ENCODE peak calls at places on chromosome 6, in seven cellular contexts. One of them, this sample, is unnamed.

GRCh38 chr6:31114970-31115849 is 610 bp downstream of the PSORS1C1 start:
- DNase-seq in IMR-90: peak; percentile 42
- DNase-seq in HFFc6: peak; percentile 62
- DNase-seq in AG09319: no peak
- DNase-seq in cardiac muscle cell: peak; percentile 65
- DNase-seq in AG10803: peak; percentile 76
- DNase-seq in neural crest cell: no peak
- DNase-seq in this sample: no peak

GRCh38 chr6:71181565-71181964 is 107.0 kb upstream of the OGFRL1 start:
- DNase-seq in IMR-90: peak; percentile 87
- DNase-seq in HFFc6: peak; percentile 77
- DNase-seq in AG09319: peak; percentile 43
- DNase-seq in cardiac muscle cell: peak; percentile 92
- DNase-seq in AG10803: peak; percentile 94
- DNase-seq in neural crest cell: no peak
- DNase-seq in this sample: no peak

GRCh38 chr6:129507059-129507807 is 202.7 kb downstream of the ARHGAP18 start:
- DNase-seq in IMR-90: no peak
- DNase-seq in HFFc6: no peak
- DNase-seq in AG09319: no peak
- DNase-seq in cardiac muscle cell: no peak
- DNase-seq in AG10803: no peak
- DNase-seq in neural crest cell: no peak
- DNase-seq in this sample: no peak

GRCh38 chr6:28657756-28658465 is 132.2 kb downstream of the GPX5 start:
- DNase-seq in IMR-90: peak; percentile 69
- DNase-seq in HFFc6: peak; percentile 57
- DNase-seq in AG09319: no peak
- DNase-seq in cardiac muscle cell: peak; percentile 74
- DNase-seq in AG10803: peak; percentile 58
- DNase-seq in neural crest cell: peak; percentile 65
- DNase-seq in this sample: peak; percentile 70

GRCh38 chr6:3196770-3197169 is 30.7 kb downstream of the TUBB2B start:
- DNase-seq in IMR-90: no peak
- DNase-seq in HFFc6: no peak
- DNase-seq in AG09319: no peak
- DNase-seq in cardiac muscle cell: no peak
- DNase-seq in AG10803: no peak
- DNase-seq in neural crest cell: no peak
- DNase-seq in this sample: no peak

GRCh38 chr6:94144807-94145206 is 725.4 kb upstream of the EPHA7 start:
- DNase-seq in IMR-90: no peak
- DNase-seq in HFFc6: no peak
- DNase-seq in AG09319: no peak
- DNase-seq in cardiac muscle cell: no peak
- DNase-seq in AG10803: no peak
- DNase-seq in neural crest cell: no peak
- DNase-seq in this sample: no peak

GRCh38 chr6:55433446-55434130 is 106.3 kb downstream of the GFRAL start:
- DNase-seq in IMR-90: peak; percentile 63
- DNase-seq in HFFc6: no peak
- DNase-seq in AG09319: peak; percentile 45
- DNase-seq in cardiac muscle cell: peak; percentile 72
- DNase-seq in AG10803: peak; percentile 62
- DNase-seq in neural crest cell: no peak
- DNase-seq in this sample: no peak

GRCh38 chr6:90314516-90314915 is 17.9 kb upstream of the BACH2 start:
- DNase-seq in IMR-90: no peak
- DNase-seq in HFFc6: no peak
- DNase-seq in AG09319: no peak
- DNase-seq in cardiac muscle cell: no peak
- DNase-seq in AG10803: no peak
- DNase-seq in neural crest cell: no peak
- DNase-seq in this sample: no peak

GRCh38 chr6:134177753-134178229 is 125.4 kb upstream of the SLC2A12 start:
- DNase-seq in IMR-90: peak; percentile 69
- DNase-seq in HFFc6: peak; percentile 55
- DNase-seq in AG09319: peak; percentile 75
- DNase-seq in cardiac muscle cell: peak; percentile 80
- DNase-seq in AG10803: peak; percentile 90
- DNase-seq in neural crest cell: no peak
- DNase-seq in this sample: no peak

GRCh38 chr6:109441069-109441816 is 719 bp downstream of the SMPD2 start:
- DNase-seq in IMR-90: peak; percentile 47
- DNase-seq in HFFc6: no peak
- DNase-seq in AG09319: no peak
- DNase-seq in cardiac muscle cell: peak; percentile 56
- DNase-seq in AG10803: peak; percentile 40
- DNase-seq in neural crest cell: peak; percentile 26
- DNase-seq in this sample: peak; percentile 56

GRCh38 chr6:2738373-2738979 is 12.2 kb downstream of the MYLK4 start:
- DNase-seq in IMR-90: peak; percentile 80
- DNase-seq in HFFc6: peak; percentile 50
- DNase-seq in AG09319: peak; percentile 20
- DNase-seq in cardiac muscle cell: peak; percentile 79
- DNase-seq in AG10803: peak; percentile 62
- DNase-seq in neural crest cell: peak; percentile 57
- DNase-seq in this sample: peak; percentile 60

GRCh38 chr6:169420912-169421543 is 167.4 kb upstream of the THBS2 start:
- DNase-seq in IMR-90: peak; percentile 18
- DNase-seq in HFFc6: peak; percentile 23
- DNase-seq in AG09319: no peak
- DNase-seq in cardiac muscle cell: peak; percentile 52
- DNase-seq in AG10803: no peak
- DNase-seq in neural crest cell: peak; percentile 34
- DNase-seq in this sample: peak; percentile 49

GRCh38 chr6:80566361-80566760 is 459.9 kb downstream of the BCKDHB start:
- DNase-seq in IMR-90: no peak
- DNase-seq in HFFc6: no peak
- DNase-seq in AG09319: no peak
- DNase-seq in cardiac muscle cell: no peak
- DNase-seq in AG10803: no peak
- DNase-seq in neural crest cell: no peak
- DNase-seq in this sample: no peak

GRCh38 chr6:131362696-131363095 is 210.3 kb upstream of the ARG1 start:
- DNase-seq in IMR-90: no peak
- DNase-seq in HFFc6: no peak
- DNase-seq in AG09319: no peak
- DNase-seq in cardiac muscle cell: no peak
- DNase-seq in AG10803: no peak
- DNase-seq in neural crest cell: no peak
- DNase-seq in this sample: no peak

GRCh38 chr6:80143312-80143960 is 37.0 kb downstream of the BCKDHB start:
- DNase-seq in IMR-90: peak; percentile 85
- DNase-seq in HFFc6: peak; percentile 86
- DNase-seq in AG09319: peak; percentile 81
- DNase-seq in cardiac muscle cell: peak; percentile 94
- DNase-seq in AG10803: peak; percentile 86
- DNase-seq in neural crest cell: no peak
- DNase-seq in this sample: no peak

DNA sequence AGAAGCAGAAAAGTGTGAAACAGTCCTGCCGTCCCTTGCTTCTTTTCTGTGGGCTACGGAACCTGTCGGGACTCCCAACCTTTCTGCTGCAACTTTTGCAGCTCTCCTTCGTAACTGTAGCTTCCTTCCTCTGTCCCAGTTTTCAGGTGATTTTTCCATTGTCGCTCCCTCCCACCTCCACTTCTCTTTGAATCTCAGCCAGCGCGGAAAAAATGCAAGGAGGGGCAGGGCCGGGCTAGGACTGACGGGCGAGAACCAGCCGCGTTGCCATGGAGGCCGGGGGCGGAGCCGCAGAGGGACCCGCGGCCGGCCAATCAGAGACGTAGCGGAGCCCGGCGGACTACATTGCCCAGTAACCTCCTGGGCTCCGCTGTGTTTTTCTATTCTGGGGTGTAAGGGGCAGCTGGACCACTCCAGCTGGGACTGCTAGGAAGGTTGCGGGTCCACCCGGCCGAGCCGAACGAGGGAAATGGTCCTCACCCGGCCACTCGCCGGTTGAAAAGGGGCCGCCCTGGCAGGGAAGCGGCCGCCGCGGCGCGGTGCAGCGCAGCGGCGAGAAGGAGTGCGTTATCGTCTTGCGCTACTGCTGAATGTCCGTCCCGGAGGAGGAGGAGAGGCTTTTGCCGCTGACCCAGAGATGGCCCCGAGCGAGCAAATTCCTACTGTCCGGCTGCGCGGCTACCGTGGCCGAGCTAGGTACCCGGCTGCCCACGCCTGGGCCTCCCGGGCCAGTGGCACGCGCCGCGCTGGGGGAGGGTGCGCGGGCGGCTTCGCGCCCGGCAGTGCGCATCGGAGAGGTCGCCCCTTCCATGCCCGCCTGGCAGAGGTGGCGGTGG is at the start of the genes CYP39A1 and SLC25A27:
- DNase-seq in IMR-90: peak; percentile 59
- DNase-seq in HFFc6: peak; percentile 57
- DNase-seq in AG09319: peak; percentile 48
- DNase-seq in cardiac muscle cell: peak; percentile 86
- DNase-seq in AG10803: peak; percentile 67
- DNase-seq in neural crest cell: peak; percentile 77
- DNase-seq in this sample: peak; percentile 96
- TF ChIP-seq CTCF in IMR-90: peak; percentile 5
- TF ChIP-seq CTCF in HFFc6: no peak
- TF ChIP-seq CTCF in AG09319: no peak
- TF ChIP-seq CTCF in cardiac muscle cell: no peak
- TF ChIP-seq CTCF in AG10803: no peak
- TF ChIP-seq CTCF in neural crest cell: no peak
- TF ChIP-seq CTCF in this sample: no peak

DNA sequence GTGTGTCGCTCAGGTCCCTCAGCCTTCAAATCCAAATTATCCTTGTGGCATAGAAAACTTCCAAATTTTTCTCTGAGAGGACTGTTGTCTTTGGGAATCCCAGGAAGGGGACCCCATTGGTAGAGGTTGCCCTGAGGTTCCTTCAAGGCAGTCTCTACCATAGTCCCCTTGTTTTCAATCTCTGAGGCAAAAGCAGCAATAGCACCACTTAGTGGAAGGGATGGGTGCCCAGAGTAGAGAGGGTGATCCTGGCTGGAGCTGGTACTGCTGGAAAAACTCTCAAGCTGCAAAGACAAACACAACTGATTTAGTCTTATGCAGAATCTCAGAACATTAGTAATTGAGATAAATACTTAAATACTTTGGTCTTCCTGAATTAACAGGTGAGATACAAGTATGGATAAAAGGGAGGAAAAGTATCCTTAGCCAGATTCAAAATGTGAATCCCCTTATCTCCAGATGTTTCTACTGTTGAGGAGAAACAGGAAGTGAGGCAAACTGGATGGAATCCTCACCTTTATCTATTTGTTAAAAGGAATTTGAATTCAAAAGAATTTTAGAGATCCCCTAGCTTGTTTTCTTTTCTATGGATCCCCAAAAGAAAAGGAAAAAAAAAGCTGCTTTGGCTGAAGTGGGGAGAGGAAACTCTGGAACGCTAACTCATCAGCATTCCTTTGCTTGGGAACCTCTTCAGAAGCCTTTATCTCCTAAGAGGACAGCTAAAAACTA is 13.4 kb downstream of the ZNF318 start:
- DNase-seq in IMR-90: peak; percentile 15
- DNase-seq in HFFc6: peak; percentile 37
- DNase-seq in AG09319: no peak
- DNase-seq in cardiac muscle cell: peak; percentile 31
- DNase-seq in AG10803: peak; percentile 26
- DNase-seq in neural crest cell: no peak
- DNase-seq in this sample: no peak
- TF ChIP-seq CTCF in IMR-90: peak; percentile 35
- TF ChIP-seq CTCF in HFFc6: peak; percentile 66
- TF ChIP-seq CTCF in AG09319: peak; percentile 8
- TF ChIP-seq CTCF in cardiac muscle cell: peak; percentile 42
- TF ChIP-seq CTCF in AG10803: peak; percentile 44
- TF ChIP-seq CTCF in neural crest cell: no peak
- TF ChIP-seq CTCF in this sample: no peak

GRCh38 chr6:107274288-107274687 is 159.0 kb upstream of the BEND3 start:
- DNase-seq in IMR-90: no peak
- DNase-seq in HFFc6: no peak
- DNase-seq in AG09319: no peak
- DNase-seq in cardiac muscle cell: no peak
- DNase-seq in AG10803: no peak
- DNase-seq in neural crest cell: no peak
- DNase-seq in this sample: no peak

GRCh38 chr6:107271208-107271790 is 156.0 kb upstream of the BEND3 start:
- DNase-seq in IMR-90: no peak
- DNase-seq in HFFc6: no peak
- DNase-seq in AG09319: no peak
- DNase-seq in cardiac muscle cell: no peak
- DNase-seq in AG10803: no peak
- DNase-seq in neural crest cell: no peak
- DNase-seq in this sample: no peak

GRCh38 chr6:107267634-107268033 is 152.3 kb upstream of the BEND3 start:
- DNase-seq in IMR-90: no peak
- DNase-seq in HFFc6: no peak
- DNase-seq in AG09319: no peak
- DNase-seq in cardiac muscle cell: no peak
- DNase-seq in AG10803: no peak
- DNase-seq in neural crest cell: no peak
- DNase-seq in this sample: no peak

GRCh38 chr6:107275330-107275865 is 160.1 kb upstream of the BEND3 start:
- DNase-seq in IMR-90: peak; percentile 12
- DNase-seq in HFFc6: no peak
- DNase-seq in AG09319: no peak
- DNase-seq in cardiac muscle cell: peak; percentile 12
- DNase-seq in AG10803: no peak
- DNase-seq in neural crest cell: no peak
- DNase-seq in this sample: no peak

GRCh38 chr6:107272246-107272645 is 156.9 kb upstream of the BEND3 start:
- DNase-seq in IMR-90: no peak
- DNase-seq in HFFc6: no peak
- DNase-seq in AG09319: no peak
- DNase-seq in cardiac muscle cell: no peak
- DNase-seq in AG10803: no peak
- DNase-seq in neural crest cell: no peak
- DNase-seq in this sample: no peak
- TF ChIP-seq CTCF in IMR-90: no peak
- TF ChIP-seq CTCF in HFFc6: no peak
- TF ChIP-seq CTCF in AG09319: no peak
- TF ChIP-seq CTCF in cardiac muscle cell: no peak
- TF ChIP-seq CTCF in AG10803: no peak
- TF ChIP-seq CTCF in neural crest cell: no peak
- TF ChIP-seq CTCF in this sample: no peak

DNA sequence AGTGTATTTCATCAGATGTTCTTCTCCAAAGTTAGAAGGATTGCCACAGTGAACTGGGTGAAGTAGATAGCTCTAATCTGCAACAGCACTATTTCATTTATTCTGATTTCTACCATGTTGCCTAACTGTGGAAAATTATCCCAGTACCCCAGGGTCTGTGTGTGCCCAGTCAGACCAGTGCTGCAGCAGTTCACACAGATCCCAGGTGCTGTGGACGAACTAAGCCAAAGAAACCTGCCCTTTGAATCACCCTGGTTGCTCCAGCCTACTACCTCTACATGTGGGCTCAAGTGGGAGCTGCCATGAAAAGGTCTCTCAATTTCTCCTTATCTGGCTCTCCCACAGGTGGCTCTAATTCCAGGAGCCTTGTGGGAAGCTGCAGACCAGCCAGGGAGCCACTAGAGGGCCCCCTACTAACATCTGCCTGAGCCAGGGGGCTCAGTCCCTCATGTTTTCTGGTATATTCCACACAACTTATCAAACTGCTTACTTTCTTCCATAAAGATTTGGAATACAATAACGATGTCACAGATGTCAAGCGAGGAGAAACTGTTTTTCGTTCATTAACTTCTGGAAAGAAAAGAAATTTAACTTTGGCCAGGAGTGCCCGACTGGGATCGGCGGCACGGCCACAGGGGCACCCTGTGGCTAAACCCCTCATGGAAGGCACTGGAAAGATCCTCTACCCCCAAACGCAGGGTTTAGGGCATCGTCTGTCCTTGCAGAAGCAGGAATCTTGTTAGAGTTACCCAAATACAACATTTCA is 31.6 kb upstream of the LY86 start:
- DNase-seq in IMR-90: peak; percentile 5
- DNase-seq in HFFc6: no peak
- DNase-seq in AG09319: no peak
- DNase-seq in cardiac muscle cell: peak; percentile 52
- DNase-seq in AG10803: peak; percentile 31
- DNase-seq in neural crest cell: peak; percentile 48
- DNase-seq in this sample: peak; percentile 65
- TF ChIP-seq CTCF in IMR-90: peak; percentile 32
- TF ChIP-seq CTCF in HFFc6: peak; percentile 73
- TF ChIP-seq CTCF in AG09319: peak; percentile 47
- TF ChIP-seq CTCF in cardiac muscle cell: peak; percentile 80
- TF ChIP-seq CTCF in AG10803: peak; percentile 59
- TF ChIP-seq CTCF in neural crest cell: peak; percentile 89
- TF ChIP-seq CTCF in this sample: peak; percentile 95